ENCODE peak calls at places on chromosomes 1 and 21, in eight cellular contexts. One of them, this sample, is unnamed.

GRCh38 chr1:203610061-203610460 is 16.6 kb upstream of the ATP2B4 start:
- DNase-seq in RWPE1: no peak
- DNase-seq in breast epithelium: no peak
- DNase-seq in brain microvascular endothelial cell: no peak
- DNase-seq in CD8-positive, alpha-beta memory T cell: no peak
- DNase-seq in neuronal stem cell: no peak
- DNase-seq in CD8-positive, alpha-beta T cell: no peak
- DNase-seq in ELR: no peak
- DNase-seq in this sample: no peak

GRCh38 chr1:44803062-44803311 is 2.8 kb downstream of the PLK3 start:
- DNase-seq in CD8-positive, alpha-beta memory T cell: no peak
- DNase-seq in breast epithelium: no peak
- DNase-seq in neuronal stem cell: no peak
- DNase-seq in CD8-positive, alpha-beta T cell: no peak
- DNase-seq in RWPE1: no peak
- DNase-seq in ELR: no peak
- DNase-seq in brain microvascular endothelial cell: no peak
- DNase-seq in this sample: no peak

GRCh38 chr1:54265661-54266060 is 65.7 kb downstream of the MRPL37 start:
- DNase-seq in neuronal stem cell: no peak
- DNase-seq in brain microvascular endothelial cell: no peak
- DNase-seq in CD8-positive, alpha-beta T cell: no peak
- DNase-seq in breast epithelium: no peak
- DNase-seq in ELR: no peak
- DNase-seq in RWPE1: no peak
- DNase-seq in CD8-positive, alpha-beta memory T cell: no peak
- DNase-seq in this sample: no peak

GRCh38 chr1:67530071-67530470 is 99.9 kb upstream of the SERBP1 start:
- DNase-seq in neuronal stem cell: no peak
- DNase-seq in CD8-positive, alpha-beta memory T cell: no peak
- DNase-seq in RWPE1: no peak
- DNase-seq in CD8-positive, alpha-beta T cell: no peak
- DNase-seq in breast epithelium: no peak
- DNase-seq in brain microvascular endothelial cell: no peak
- DNase-seq in ELR: no peak
- DNase-seq in this sample: no peak

GRCh38 chr21:42785666-42786427 is 93.5 kb downstream of the WDR4 start:
- DNase-seq in CD8-positive, alpha-beta memory T cell: no peak
- DNase-seq in CD8-positive, alpha-beta T cell: no peak
- DNase-seq in ELR: no peak
- DNase-seq in breast epithelium: no peak
- DNase-seq in brain microvascular endothelial cell: no peak
- DNase-seq in RWPE1: no peak
- DNase-seq in neuronal stem cell: no peak
- DNase-seq in this sample: no peak

GRCh38 chr1:213852107-213852506 is 135.7 kb upstream of the PROX1 start:
- DNase-seq in breast epithelium: no peak
- DNase-seq in ELR: no peak
- DNase-seq in RWPE1: no peak
- DNase-seq in CD8-positive, alpha-beta memory T cell: peak; percentile 51
- DNase-seq in neuronal stem cell: no peak
- DNase-seq in brain microvascular endothelial cell: no peak
- DNase-seq in CD8-positive, alpha-beta T cell: no peak
- DNase-seq in this sample: no peak

GRCh38 chr1:236795757-236796719 is 946 bp downstream of the MTR start:
- DNase-seq in CD8-positive, alpha-beta memory T cell: no peak
- DNase-seq in neuronal stem cell: no peak
- DNase-seq in CD8-positive, alpha-beta T cell: no peak
- DNase-seq in ELR: peak; percentile 65
- DNase-seq in breast epithelium: no peak
- DNase-seq in RWPE1: peak; percentile 25
- DNase-seq in brain microvascular endothelial cell: peak; percentile 16
- DNase-seq in this sample: peak; percentile 16

GRCh38 chr1:45667321-45668111 is 18.8 kb downstream of the GPBP1L1 start:
- DNase-seq in RWPE1: no peak
- DNase-seq in brain microvascular endothelial cell: no peak
- DNase-seq in ELR: no peak
- DNase-seq in breast epithelium: no peak
- DNase-seq in CD8-positive, alpha-beta memory T cell: no peak
- DNase-seq in neuronal stem cell: no peak
- DNase-seq in CD8-positive, alpha-beta T cell: no peak
- DNase-seq in this sample: no peak

GRCh38 chr1:63892632-63893395 is 119.0 kb downstream of the ROR1 start:
- DNase-seq in CD8-positive, alpha-beta memory T cell: no peak
- DNase-seq in neuronal stem cell: no peak
- DNase-seq in breast epithelium: no peak
- DNase-seq in RWPE1: no peak
- DNase-seq in CD8-positive, alpha-beta T cell: no peak
- DNase-seq in brain microvascular endothelial cell: peak; percentile 68
- DNase-seq in ELR: no peak
- DNase-seq in this sample: peak; percentile 69

GRCh38 chr1:51576085-51576444 is 40.8 kb upstream of the OSBPL9 start:
- DNase-seq in brain microvascular endothelial cell: no peak
- DNase-seq in breast epithelium: no peak
- DNase-seq in RWPE1: no peak
- DNase-seq in CD8-positive, alpha-beta T cell: no peak
- DNase-seq in neuronal stem cell: no peak
- DNase-seq in ELR: no peak
- DNase-seq in CD8-positive, alpha-beta memory T cell: no peak
- DNase-seq in this sample: no peak

GRCh38 chr1:155761746-155762400 is 73.0 kb downstream of the DAP3 start:
- DNase-seq in RWPE1: no peak
- DNase-seq in breast epithelium: no peak
- DNase-seq in ELR: no peak
- DNase-seq in neuronal stem cell: no peak
- DNase-seq in CD8-positive, alpha-beta T cell: no peak
- DNase-seq in CD8-positive, alpha-beta memory T cell: no peak
- DNase-seq in brain microvascular endothelial cell: no peak
- DNase-seq in this sample: no peak

GRCh38 chr1:58883888-58884482 is 100.1 kb upstream of the JUN start:
- DNase-seq in neuronal stem cell: no peak
- DNase-seq in breast epithelium: no peak
- DNase-seq in ELR: no peak
- DNase-seq in RWPE1: no peak
- DNase-seq in brain microvascular endothelial cell: no peak
- DNase-seq in CD8-positive, alpha-beta memory T cell: no peak
- DNase-seq in CD8-positive, alpha-beta T cell: no peak
- DNase-seq in this sample: no peak

GRCh38 chr1:198641506-198641905 is 2.7 kb downstream of the PTPRC start:
- DNase-seq in neuronal stem cell: no peak
- DNase-seq in CD8-positive, alpha-beta T cell: peak; percentile 34
- DNase-seq in brain microvascular endothelial cell: no peak
- DNase-seq in breast epithelium: no peak
- DNase-seq in RWPE1: peak; percentile 79
- DNase-seq in ELR: peak; percentile 73
- DNase-seq in CD8-positive, alpha-beta memory T cell: peak; percentile 62
- DNase-seq in this sample: no peak

GRCh38 chr1:162175393-162175792 is 105.9 kb downstream of the NOS1AP start:
- DNase-seq in CD8-positive, alpha-beta T cell: no peak
- DNase-seq in RWPE1: no peak
- DNase-seq in CD8-positive, alpha-beta memory T cell: no peak
- DNase-seq in brain microvascular endothelial cell: no peak
- DNase-seq in breast epithelium: no peak
- DNase-seq in ELR: no peak
- DNase-seq in neuronal stem cell: peak; percentile 33
- DNase-seq in this sample: no peak

GRCh38 chr1:64856564-64856963 is 109.8 kb downstream of the JAK1 start:
- DNase-seq in neuronal stem cell: no peak
- DNase-seq in RWPE1: no peak
- DNase-seq in ELR: no peak
- DNase-seq in breast epithelium: peak; percentile 80
- DNase-seq in CD8-positive, alpha-beta memory T cell: no peak
- DNase-seq in brain microvascular endothelial cell: no peak
- DNase-seq in CD8-positive, alpha-beta T cell: no peak
- DNase-seq in this sample: no peak

GRCh38 chr1:222546548-222547259 is 1.2 kb downstream of the HHIPL2 start:
- DNase-seq in CD8-positive, alpha-beta memory T cell: no peak
- DNase-seq in CD8-positive, alpha-beta T cell: no peak
- DNase-seq in ELR: peak; percentile 91
- DNase-seq in neuronal stem cell: no peak
- DNase-seq in breast epithelium: no peak
- DNase-seq in brain microvascular endothelial cell: peak; percentile 52
- DNase-seq in RWPE1: peak; percentile 75
- DNase-seq in this sample: peak; percentile 92

GRCh38 chr1:54376085-54377039 is 29.8 kb downstream of the SSBP3 start:
- DNase-seq in breast epithelium: no peak
- DNase-seq in RWPE1: no peak
- DNase-seq in neuronal stem cell: no peak
- DNase-seq in brain microvascular endothelial cell: no peak
- DNase-seq in ELR: no peak
- DNase-seq in CD8-positive, alpha-beta T cell: no peak
- DNase-seq in CD8-positive, alpha-beta memory T cell: no peak
- DNase-seq in this sample: no peak

GRCh38 chr1:100188617-100189016 is 10.6 kb upstream of the LRRC39 start:
- DNase-seq in CD8-positive, alpha-beta memory T cell: no peak
- DNase-seq in neuronal stem cell: no peak
- DNase-seq in ELR: no peak
- DNase-seq in RWPE1: no peak
- DNase-seq in breast epithelium: no peak
- DNase-seq in CD8-positive, alpha-beta T cell: no peak
- DNase-seq in brain microvascular endothelial cell: peak; percentile 50
- DNase-seq in this sample: peak; percentile 63

GRCh38 chr1:19646366-19646765 is 2.3 kb downstream of the NBL1 start:
- DNase-seq in RWPE1: peak; percentile 60
- DNase-seq in CD8-positive, alpha-beta T cell: no peak
- DNase-seq in breast epithelium: no peak
- DNase-seq in CD8-positive, alpha-beta memory T cell: no peak
- DNase-seq in brain microvascular endothelial cell: no peak
- DNase-seq in ELR: no peak
- DNase-seq in neuronal stem cell: no peak
- DNase-seq in this sample: no peak

GRCh38 chr1:46533179-46533864 is 18.1 kb downstream of the KNCN start:
- DNase-seq in RWPE1: no peak
- DNase-seq in breast epithelium: no peak
- DNase-seq in brain microvascular endothelial cell: no peak
- DNase-seq in CD8-positive, alpha-beta T cell: peak; percentile 55
- DNase-seq in ELR: peak; percentile 41
- DNase-seq in CD8-positive, alpha-beta memory T cell: peak; percentile 53
- DNase-seq in neuronal stem cell: no peak
- DNase-seq in this sample: peak; percentile 73

GRCh38 chr1:5720484-5720883 is 271.7 kb downstream of the NPHP4 start:
- DNase-seq in CD8-positive, alpha-beta memory T cell: no peak
- DNase-seq in brain microvascular endothelial cell: no peak
- DNase-seq in breast epithelium: no peak
- DNase-seq in ELR: no peak
- DNase-seq in neuronal stem cell: no peak
- DNase-seq in CD8-positive, alpha-beta T cell: no peak
- DNase-seq in RWPE1: peak; percentile 74
- DNase-seq in this sample: no peak

GRCh38 chr1:112881742-112882127 is 74.3 kb downstream of the SLC16A1 start:
- DNase-seq in CD8-positive, alpha-beta T cell: no peak
- DNase-seq in ELR: no peak
- DNase-seq in CD8-positive, alpha-beta memory T cell: no peak
- DNase-seq in RWPE1: no peak
- DNase-seq in brain microvascular endothelial cell: no peak
- DNase-seq in neuronal stem cell: no peak
- DNase-seq in breast epithelium: no peak
- DNase-seq in this sample: peak; percentile 71

GRCh38 chr1:6414443-6414844 is 5.3 kb downstream of the HES2 start:
- DNase-seq in brain microvascular endothelial cell: no peak
- DNase-seq in neuronal stem cell: no peak
- DNase-seq in breast epithelium: no peak
- DNase-seq in ELR: peak; percentile 80
- DNase-seq in CD8-positive, alpha-beta memory T cell: no peak
- DNase-seq in CD8-positive, alpha-beta T cell: peak; percentile 37
- DNase-seq in RWPE1: peak; percentile 89
- DNase-seq in this sample: peak; percentile 78

GRCh38 chr1:42006093-42006492 is 87.4 kb upstream of the HIVEP3 start:
- DNase-seq in breast epithelium: no peak
- DNase-seq in CD8-positive, alpha-beta memory T cell: no peak
- DNase-seq in brain microvascular endothelial cell: no peak
- DNase-seq in ELR: no peak
- DNase-seq in CD8-positive, alpha-beta T cell: no peak
- DNase-seq in RWPE1: no peak
- DNase-seq in neuronal stem cell: no peak
- DNase-seq in this sample: no peak

GRCh38 chr1:78497196-78497595 is 6.4 kb downstream of the PTGFR start:
- DNase-seq in RWPE1: no peak
- DNase-seq in CD8-positive, alpha-beta T cell: no peak
- DNase-seq in CD8-positive, alpha-beta memory T cell: no peak
- DNase-seq in neuronal stem cell: no peak
- DNase-seq in ELR: peak; percentile 42
- DNase-seq in breast epithelium: no peak
- DNase-seq in brain microvascular endothelial cell: no peak
- DNase-seq in this sample: peak; percentile 48

GRCh38 chr1:209384710-209385550 is 198.6 kb upstream of the CAMK1G start:
- DNase-seq in ELR: no peak
- DNase-seq in RWPE1: peak; percentile 41
- DNase-seq in neuronal stem cell: no peak
- DNase-seq in CD8-positive, alpha-beta T cell: no peak
- DNase-seq in brain microvascular endothelial cell: no peak
- DNase-seq in breast epithelium: no peak
- DNase-seq in CD8-positive, alpha-beta memory T cell: no peak
- DNase-seq in this sample: no peak

GRCh38 chr1:155176544-155177071 is 3.0 kb downstream of the TRIM46 start:
- DNase-seq in neuronal stem cell: peak; percentile 61
- DNase-seq in RWPE1: peak; percentile 89
- DNase-seq in CD8-positive, alpha-beta T cell: peak; percentile 91
- DNase-seq in breast epithelium: peak; percentile 78
- DNase-seq in ELR: peak; percentile 80
- DNase-seq in brain microvascular endothelial cell: peak; percentile 61
- DNase-seq in CD8-positive, alpha-beta memory T cell: peak; percentile 78
- DNase-seq in this sample: peak; percentile 94

GRCh38 chr1:11316701-11317100 is 43.7 kb downstream of the UBIAD1 start:
- DNase-seq in CD8-positive, alpha-beta T cell: no peak
- DNase-seq in breast epithelium: peak; percentile 53
- DNase-seq in neuronal stem cell: no peak
- DNase-seq in RWPE1: peak; percentile 69
- DNase-seq in brain microvascular endothelial cell: no peak
- DNase-seq in ELR: no peak
- DNase-seq in CD8-positive, alpha-beta memory T cell: no peak
- DNase-seq in this sample: peak; percentile 35

GRCh38 chr1:23719162-23719820 is 24.0 kb upstream of the ELOA start:
- DNase-seq in brain microvascular endothelial cell: peak; percentile 40
- DNase-seq in RWPE1: no peak
- DNase-seq in CD8-positive, alpha-beta memory T cell: no peak
- DNase-seq in breast epithelium: no peak
- DNase-seq in CD8-positive, alpha-beta T cell: no peak
- DNase-seq in ELR: no peak
- DNase-seq in neuronal stem cell: no peak
- DNase-seq in this sample: no peak

GRCh38 chr1:59898927-59899326 is 27.6 kb downstream of the CYP2J2 start:
- DNase-seq in brain microvascular endothelial cell: no peak
- DNase-seq in CD8-positive, alpha-beta memory T cell: no peak
- DNase-seq in neuronal stem cell: no peak
- DNase-seq in breast epithelium: no peak
- DNase-seq in CD8-positive, alpha-beta T cell: no peak
- DNase-seq in RWPE1: no peak
- DNase-seq in ELR: no peak
- DNase-seq in this sample: peak; percentile 19

GRCh38 chr1:227447531-227447990 is 115.8 kb upstream of the ZNF678 start:
- DNase-seq in neuronal stem cell: no peak
- DNase-seq in ELR: peak; percentile 47
- DNase-seq in RWPE1: peak; percentile 69
- DNase-seq in brain microvascular endothelial cell: peak; percentile 45
- DNase-seq in CD8-positive, alpha-beta T cell: no peak
- DNase-seq in breast epithelium: no peak
- DNase-seq in CD8-positive, alpha-beta memory T cell: no peak
- DNase-seq in this sample: peak; percentile 79

This sample was measured in GM03348.